ENCODE peak calls at places on chromosomes 11 and 22, in ten cellular contexts. One of them, this sample, is unnamed.

GRCh38 chr11:64078905-64079304 is 43.2 kb downstream of the FLRT1 start:
- DNase-seq in GM23338: no peak
- DNase-seq in suprapubic skin: no peak
- DNase-seq in HCT116: no peak
- DNase-seq in transverse colon: no peak
- DNase-seq in vagina: no peak
- DNase-seq in HL-60: no peak
- DNase-seq in H1: no peak
- DNase-seq in esophagus muscularis mucosa: no peak
- DNase-seq in sigmoid colon: no peak
- DNase-seq in this sample: no peak

GRCh38 chr11:121553367-121553766 is 100.6 kb upstream of the SORL1-AS1 start:
- DNase-seq in GM23338: no peak
- DNase-seq in suprapubic skin: no peak
- DNase-seq in HCT116: no peak
- DNase-seq in transverse colon: no peak
- DNase-seq in vagina: no peak
- DNase-seq in HL-60: no peak
- DNase-seq in H1: no peak
- DNase-seq in esophagus muscularis mucosa: no peak
- DNase-seq in sigmoid colon: no peak
- DNase-seq in this sample: no peak

GRCh38 chr22:39498802-39499201 is 3.3 kb upstream of the MIEF1 start:
- DNase-seq in GM23338: no peak
- DNase-seq in suprapubic skin: no peak
- DNase-seq in HCT116: no peak
- DNase-seq in transverse colon: no peak
- DNase-seq in vagina: no peak
- DNase-seq in HL-60: no peak
- DNase-seq in H1: no peak
- DNase-seq in esophagus muscularis mucosa: no peak
- DNase-seq in sigmoid colon: no peak
- DNase-seq in this sample: no peak

GRCh38 chr11:71251159-71251721 is 1.1 kb downstream of the SHANK2 start:
- DNase-seq in GM23338: peak
- DNase-seq in suprapubic skin: peak
- DNase-seq in HCT116: no peak
- DNase-seq in transverse colon: peak
- DNase-seq in vagina: no peak
- DNase-seq in HL-60: no peak
- DNase-seq in H1: no peak
- DNase-seq in esophagus muscularis mucosa: no peak
- DNase-seq in sigmoid colon: no peak
- DNase-seq in this sample: peak

GRCh38 chr11:12089473-12089872 is 20.9 kb upstream of the MICAL2 start:
- DNase-seq in GM23338: no peak
- DNase-seq in suprapubic skin: no peak
- DNase-seq in HCT116: no peak
- DNase-seq in transverse colon: no peak
- DNase-seq in vagina: no peak
- DNase-seq in HL-60: no peak
- DNase-seq in H1: no peak
- DNase-seq in esophagus muscularis mucosa: no peak
- DNase-seq in sigmoid colon: no peak
- DNase-seq in this sample: no peak

GRCh38 chr22:23888615-23889401 is 5.4 kb upstream of the MIF start:
- DNase-seq in GM23338: peak
- DNase-seq in suprapubic skin: no peak
- DNase-seq in HCT116: no peak
- DNase-seq in transverse colon: no peak
- DNase-seq in vagina: no peak
- DNase-seq in HL-60: no peak
- DNase-seq in H1: no peak
- DNase-seq in esophagus muscularis mucosa: no peak
- DNase-seq in sigmoid colon: no peak
- DNase-seq in this sample: no peak

GRCh38 chr22:24994070-24994763 is 41.7 kb downstream of the KIAA1671 start:
- DNase-seq in GM23338: peak
- DNase-seq in suprapubic skin: no peak
- DNase-seq in HCT116: peak
- DNase-seq in transverse colon: peak
- DNase-seq in vagina: no peak
- DNase-seq in HL-60: no peak
- DNase-seq in H1: no peak
- DNase-seq in esophagus muscularis mucosa: no peak
- DNase-seq in sigmoid colon: no peak
- DNase-seq in this sample: peak

GRCh38 chr11:123173040-123173855 is 21.8 kb downstream of the CLMP start:
- DNase-seq in GM23338: no peak
- DNase-seq in suprapubic skin: no peak
- DNase-seq in HCT116: no peak
- DNase-seq in transverse colon: no peak
- DNase-seq in vagina: no peak
- DNase-seq in HL-60: no peak
- DNase-seq in H1: no peak
- DNase-seq in esophagus muscularis mucosa: no peak
- DNase-seq in sigmoid colon: no peak
- DNase-seq in this sample: no peak

GRCh38 chr22:47695176-47695575 is 932.7 kb downstream of the TBC1D22A start:
- DNase-seq in GM23338: no peak
- DNase-seq in suprapubic skin: peak
- DNase-seq in HCT116: no peak
- DNase-seq in transverse colon: no peak
- DNase-seq in vagina: peak
- DNase-seq in HL-60: no peak
- DNase-seq in H1: peak
- DNase-seq in esophagus muscularis mucosa: peak
- DNase-seq in sigmoid colon: no peak
- DNase-seq in this sample: no peak

GRCh38 chr11:111460752-111461305 is 51.4 kb downstream of the BTG4 start:
- DNase-seq in GM23338: no peak
- DNase-seq in suprapubic skin: peak
- DNase-seq in HCT116: no peak
- DNase-seq in transverse colon: no peak
- DNase-seq in vagina: no peak
- DNase-seq in HL-60: no peak
- DNase-seq in H1: no peak
- DNase-seq in esophagus muscularis mucosa: peak
- DNase-seq in sigmoid colon: no peak
- DNase-seq in this sample: no peak

GRCh38 chr11:11036185-11037161 is 178.6 kb upstream of the ZBED5 start:
- DNase-seq in GM23338: peak
- DNase-seq in suprapubic skin: no peak
- DNase-seq in HCT116: peak
- DNase-seq in transverse colon: no peak
- DNase-seq in vagina: no peak
- DNase-seq in HL-60: peak
- DNase-seq in H1: no peak
- DNase-seq in esophagus muscularis mucosa: no peak
- DNase-seq in sigmoid colon: no peak
- DNase-seq in this sample: no peak

GRCh38 chr11:103940542-103940941 is 95.9 kb upstream of the DDI1 start:
- DNase-seq in GM23338: no peak
- DNase-seq in suprapubic skin: no peak
- DNase-seq in HCT116: no peak
- DNase-seq in transverse colon: no peak
- DNase-seq in vagina: no peak
- DNase-seq in HL-60: no peak
- DNase-seq in H1: no peak
- DNase-seq in esophagus muscularis mucosa: no peak
- DNase-seq in sigmoid colon: no peak
- DNase-seq in this sample: no peak

GRCh38 chr22:46201059-46201757 is 48.9 kb downstream of the CDPF1 start:
- DNase-seq in GM23338: peak
- DNase-seq in suprapubic skin: no peak
- DNase-seq in HCT116: peak
- DNase-seq in transverse colon: peak
- DNase-seq in vagina: no peak
- DNase-seq in HL-60: no peak
- DNase-seq in H1: peak
- DNase-seq in esophagus muscularis mucosa: no peak
- DNase-seq in sigmoid colon: no peak
- DNase-seq in this sample: no peak

GRCh38 chr11:101582242-101583052 is 1.4 kb downstream of the TRPC6 start:
- DNase-seq in GM23338: peak
- DNase-seq in suprapubic skin: no peak
- DNase-seq in HCT116: no peak
- DNase-seq in transverse colon: no peak
- DNase-seq in vagina: no peak
- DNase-seq in HL-60: no peak
- DNase-seq in H1: peak
- DNase-seq in esophagus muscularis mucosa: no peak
- DNase-seq in sigmoid colon: no peak
- DNase-seq in this sample: no peak

GRCh38 chr11:113447621-113448310 is 27.4 kb downstream of the DRD2 start:
- DNase-seq in GM23338: no peak
- DNase-seq in suprapubic skin: no peak
- DNase-seq in HCT116: no peak
- DNase-seq in transverse colon: no peak
- DNase-seq in vagina: no peak
- DNase-seq in HL-60: no peak
- DNase-seq in H1: no peak
- DNase-seq in esophagus muscularis mucosa: no peak
- DNase-seq in sigmoid colon: no peak
- DNase-seq in this sample: no peak

GRCh38 chr11:10087621-10088225 is 206.3 kb downstream of the SBF2 start:
- DNase-seq in GM23338: no peak
- DNase-seq in suprapubic skin: no peak
- DNase-seq in HCT116: no peak
- DNase-seq in transverse colon: no peak
- DNase-seq in vagina: no peak
- DNase-seq in HL-60: no peak
- DNase-seq in H1: no peak
- DNase-seq in esophagus muscularis mucosa: no peak
- DNase-seq in sigmoid colon: no peak
- DNase-seq in this sample: no peak

GRCh38 chr22:37739000-37739399 is 42.2 kb downstream of the TRIOBP start:
- DNase-seq in GM23338: no peak
- DNase-seq in suprapubic skin: no peak
- DNase-seq in HCT116: no peak
- DNase-seq in transverse colon: no peak
- DNase-seq in vagina: no peak
- DNase-seq in HL-60: peak
- DNase-seq in H1: no peak
- DNase-seq in esophagus muscularis mucosa: peak
- DNase-seq in sigmoid colon: peak
- DNase-seq in this sample: no peak

GRCh38 chr11:78801161-78801884 is 226.7 kb upstream of the NARS2 start:
- DNase-seq in GM23338: no peak
- DNase-seq in suprapubic skin: no peak
- DNase-seq in HCT116: no peak
- DNase-seq in transverse colon: peak
- DNase-seq in vagina: no peak
- DNase-seq in HL-60: no peak
- DNase-seq in H1: no peak
- DNase-seq in esophagus muscularis mucosa: peak
- DNase-seq in sigmoid colon: peak
- DNase-seq in this sample: peak
- TF ChIP-seq CTCF in GM23338: no peak
- TF ChIP-seq CTCF in suprapubic skin: no peak
- TF ChIP-seq CTCF in HCT116: no peak
- TF ChIP-seq CTCF in transverse colon: no peak
- TF ChIP-seq CTCF in vagina: no peak
- TF ChIP-seq CTCF in HL-60: no peak
- TF ChIP-seq CTCF in H1: no peak
- TF ChIP-seq CTCF in esophagus muscularis mucosa: no peak
- TF ChIP-seq CTCF in sigmoid colon: no peak
- TF ChIP-seq CTCF in this sample: no peak

GRCh38 chr11:73334244-73335203 is 26.4 kb downstream of the ARHGEF17 start:
- DNase-seq in GM23338: no peak
- DNase-seq in suprapubic skin: peak
- DNase-seq in HCT116: peak
- DNase-seq in transverse colon: peak
- DNase-seq in vagina: no peak
- DNase-seq in HL-60: no peak
- DNase-seq in H1: no peak
- DNase-seq in esophagus muscularis mucosa: no peak
- DNase-seq in sigmoid colon: peak
- DNase-seq in this sample: peak
- TF ChIP-seq POLR2AphosphoS5 in GM23338: no peak
- TF ChIP-seq POLR2AphosphoS5 in suprapubic skin: no peak
- TF ChIP-seq POLR2AphosphoS5 in HCT116: peak
- TF ChIP-seq POLR2AphosphoS5 in transverse colon: no peak
- TF ChIP-seq POLR2AphosphoS5 in vagina: peak
- TF ChIP-seq POLR2AphosphoS5 in HL-60: no peak
- TF ChIP-seq POLR2AphosphoS5 in H1: no peak
- TF ChIP-seq POLR2AphosphoS5 in esophagus muscularis mucosa: peak
- TF ChIP-seq POLR2AphosphoS5 in sigmoid colon: no peak
- TF ChIP-seq POLR2AphosphoS5 in this sample: no peak

GRCh38 chr11:77074626-77075221 is 8.0 kb downstream of the CAPN5 start:
- DNase-seq in GM23338: no peak
- DNase-seq in suprapubic skin: no peak
- DNase-seq in HCT116: no peak
- DNase-seq in transverse colon: peak
- DNase-seq in vagina: no peak
- DNase-seq in HL-60: no peak
- DNase-seq in H1: no peak
- DNase-seq in esophagus muscularis mucosa: no peak
- DNase-seq in sigmoid colon: peak
- DNase-seq in this sample: peak
- H3K27ac ChIP-seq in GM23338: no peak
- H3K27ac ChIP-seq in suprapubic skin: peak
- H3K27ac ChIP-seq in HCT116: peak
- H3K27ac ChIP-seq in transverse colon: peak
- H3K27ac ChIP-seq in vagina: peak
- H3K27ac ChIP-seq in HL-60: no peak
- H3K27ac ChIP-seq in H1: no peak
- H3K27ac ChIP-seq in esophagus muscularis mucosa: peak
- H3K27ac ChIP-seq in sigmoid colon: peak
- H3K27ac ChIP-seq in this sample: peak

DNA sequence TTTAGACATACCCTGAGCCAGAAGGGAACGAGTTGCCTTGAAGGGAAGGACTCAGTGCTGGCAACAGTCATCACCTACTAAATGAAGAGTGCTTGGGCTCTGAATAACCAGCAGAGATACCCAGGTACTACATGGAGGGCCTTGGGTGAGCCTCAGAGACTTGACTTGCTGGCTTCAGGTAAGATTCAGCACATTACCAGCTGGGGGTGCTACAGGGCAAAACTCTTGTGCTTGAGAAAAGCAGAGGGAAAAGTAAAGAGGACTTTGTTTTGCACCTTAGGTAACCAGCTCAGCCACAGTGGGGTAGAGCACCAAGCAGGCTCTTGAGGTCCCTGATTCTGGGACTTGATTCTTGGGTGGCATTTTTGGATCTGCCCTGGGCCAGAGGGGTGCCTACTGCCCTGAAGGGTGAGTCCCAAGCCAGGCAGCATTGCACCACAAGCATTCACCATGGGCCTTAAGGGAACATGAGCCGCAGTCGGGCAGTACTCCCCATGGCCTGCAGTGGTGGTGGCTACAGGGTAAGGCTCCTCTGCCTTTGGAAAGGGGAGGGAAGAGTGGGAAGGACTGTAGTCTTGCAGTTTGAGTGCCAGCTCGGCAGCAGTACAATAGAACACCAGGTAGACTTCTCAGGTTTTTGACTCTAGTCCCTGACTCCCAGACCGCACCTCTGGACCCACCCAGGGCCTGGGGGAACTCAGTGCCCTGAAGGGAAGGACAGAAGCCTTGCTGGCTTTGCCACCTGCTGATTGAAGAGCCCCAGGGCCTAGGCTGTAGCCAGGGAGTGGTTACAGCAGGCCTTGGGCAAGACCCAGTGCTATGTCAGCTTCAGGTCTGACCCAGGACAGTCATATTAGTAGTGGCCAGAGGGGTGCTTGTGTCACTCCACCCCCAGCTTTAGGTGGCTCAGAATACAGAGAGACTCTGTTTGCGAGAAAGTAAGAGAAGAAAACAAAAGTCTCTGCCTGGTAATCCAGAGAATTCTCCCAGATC is 22.7 kb upstream of the PLEKHA7 start:
- DNase-seq in GM23338: peak
- DNase-seq in suprapubic skin: no peak
- DNase-seq in HCT116: peak
- DNase-seq in transverse colon: peak
- DNase-seq in vagina: no peak
- DNase-seq in HL-60: peak
- DNase-seq in H1: peak
- DNase-seq in esophagus muscularis mucosa: no peak
- DNase-seq in sigmoid colon: no peak
- DNase-seq in this sample: peak
- TF ChIP-seq CTCF in GM23338: peak
- TF ChIP-seq CTCF in suprapubic skin: no peak
- TF ChIP-seq CTCF in HCT116: peak
- TF ChIP-seq CTCF in transverse colon: no peak
- TF ChIP-seq CTCF in vagina: no peak
- TF ChIP-seq CTCF in HL-60: no peak
- TF ChIP-seq CTCF in H1: peak
- TF ChIP-seq CTCF in esophagus muscularis mucosa: no peak
- TF ChIP-seq CTCF in sigmoid colon: no peak
- TF ChIP-seq CTCF in this sample: no peak